ENCODE peak calls at places on chromosomes 4 and X, in five cellular contexts. N, O, F, P and W are unnamed samples.

GRCh38 chr4:39083164-39083563 is 21.1 kb downstream of the KLHL5 start:
- DNase-seq in F (peak; percentile 17), N (no peak), P (no peak), O (peak; percentile 68), W (no peak)

GRCh38 chr4:73609688-73610087 is 10.5 kb downstream of the RASSF6 start:
- DNase-seq in F (peak; percentile 28), O (peak; percentile 58), P (no peak), N (no peak), W (no peak)

GRCh38 chrX:48971325-48972213 is at the start of gene KCND1:
- DNase-seq in N (no peak), P (no peak), F (no peak), O (peak; percentile 64), W (no peak)

GRCh38 chr4:83316459-83317170 is 18.0 kb downstream of the HPSE start:
- DNase-seq in P (no peak), F (peak; percentile 66), N (peak; percentile 80), O (no peak), W (no peak)

GRCh38 chr4:182338731-182339130 is 95.5 kb downstream of the TENM3 start:
- DNase-seq in P (no peak), F (no peak), N (no peak), O (peak; percentile 41), W (no peak)

GRCh38 chr4:10321931-10322330 is 135.3 kb downstream of the ZNF518B start:
- DNase-seq in N (no peak), F (no peak), P (no peak), O (no peak), W (no peak)

GRCh38 chrX:154818916-154819770 is 13.9 kb upstream of the MPP1 start:
- DNase-seq in P (no peak), N (no peak), F (no peak), O (no peak), W (no peak)

GRCh38 chr4:118954246-118954645 is 65.6 kb downstream of the SYNPO2 start:
- DNase-seq in P (no peak), F (peak; percentile 47), N (no peak), O (peak; percentile 34), W (no peak)

GRCh38 chr4:105933083-105933482 is 37.8 kb downstream of the NPNT start:
- DNase-seq in P (no peak), F (no peak), O (no peak), N (no peak), W (no peak)

GRCh38 chr4:74157116-74157742 is 689 bp upstream of the MTHFD2L start:
- DNase-seq in N (no peak), F (no peak), O (peak; percentile 48), P (peak; percentile 2), W (no peak)

GRCh38 chr4:48175328-48175727 is 41.3 kb upstream of the TXK start:
- DNase-seq in N (no peak), F (no peak), O (no peak), P (peak; percentile 58), W (no peak)
- H3K4me3 ChIP-seq in N (no peak overlapping the region), F (no peak overlapping the region), O (no peak overlapping the region), P (no peak overlapping the region), W (no peak overlapping the region)

DNA sequence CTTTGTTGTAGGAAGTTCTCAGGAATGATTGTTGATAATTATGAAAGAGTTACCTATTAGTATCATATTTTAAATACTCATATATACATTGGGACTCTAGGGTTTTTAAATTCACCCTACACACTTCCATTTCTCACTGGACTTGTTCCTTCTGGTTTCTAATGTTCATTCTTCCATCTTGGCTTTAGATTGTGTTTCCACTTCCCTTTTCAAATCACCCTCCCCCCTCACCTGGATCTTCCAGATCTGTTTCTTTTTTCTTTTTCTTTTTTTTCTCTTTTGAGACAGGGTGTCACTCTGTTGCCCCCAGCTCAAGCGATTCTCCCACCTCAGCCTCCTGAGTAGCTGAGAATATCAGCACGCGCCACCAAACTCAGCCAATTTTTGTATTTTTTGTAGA is 6.7 kb upstream of the KIT start:
- DNase-seq in P (no peak), N (no peak), O (no peak), F (no peak), W (no peak)
- H3K27ac ChIP-seq in P (no peak overlapping the region), N (no peak overlapping the region), O (no peak overlapping the region), F (no peak overlapping the region), W (no peak overlapping the region)

GRCh38 chr4:7524841-7525240 is 90.1 kb upstream of the PSAPL1 start:
- DNase-seq in O (no peak), F (no peak), P (no peak), N (no peak), W (no peak)

GRCh38 chr4:7524064-7524682 is 89.4 kb upstream of the PSAPL1 start:
- DNase-seq in P (no peak), N (no peak), F (no peak), O (no peak), W (no peak)

GRCh38 chr4:7529368-7529923 is 94.7 kb upstream of the PSAPL1 start:
- DNase-seq in O (no peak), P (no peak), N (no peak), F (no peak), W (no peak)

GRCh38 chr4:7526491-7526890 is 91.8 kb upstream of the PSAPL1 start:
- DNase-seq in N (no peak), O (no peak), F (no peak), P (no peak), W (no peak)

DNA sequence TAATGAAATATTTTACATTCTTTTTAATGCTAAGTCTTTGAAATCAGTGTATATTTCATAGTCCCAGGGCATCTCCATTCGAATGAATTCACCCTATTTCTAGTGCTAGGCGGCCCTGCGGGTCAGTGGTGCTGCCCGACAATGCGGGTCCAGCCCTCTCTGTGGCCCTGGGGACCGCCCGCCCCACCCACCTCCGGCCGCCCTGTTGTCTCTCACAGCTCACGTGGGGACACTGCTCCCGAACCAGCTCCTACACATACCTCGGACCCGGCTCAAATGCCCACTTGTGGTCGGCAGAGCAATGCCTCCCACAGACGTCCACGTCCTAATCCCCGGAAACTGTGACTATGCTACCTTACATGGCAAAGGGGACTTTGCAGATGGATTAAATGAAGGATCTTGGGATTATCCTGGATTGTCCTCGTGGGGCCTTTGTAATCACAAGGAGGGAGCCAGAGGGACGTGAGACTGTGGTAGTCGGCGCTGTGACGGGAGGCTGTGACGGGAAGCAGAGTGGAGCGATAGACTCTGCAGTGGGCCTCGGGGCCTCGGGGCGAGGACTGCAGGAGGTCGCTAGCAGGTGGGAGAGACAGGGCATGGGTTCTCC is 92.3 kb upstream of the PSAPL1 start:
- DNase-seq in N (no peak), P (no peak), O (no peak), F (no peak), W (no peak)
- H3K4me3 ChIP-seq in N (no peak overlapping the region), P (no peak overlapping the region), O (no peak overlapping the region), F (no peak overlapping the region), W (no peak overlapping the region)

GRCh38 chr4:6268650-6269399 is 825 bp upstream of the WFS1 start:
- DNase-seq in O (no peak), P (no peak), F (no peak), N (peak; percentile 75), W (peak; percentile 39)

GRCh38 chr4:6270691-6271121 is 1.1 kb downstream of the WFS1 start:
- DNase-seq in N (peak; percentile 77), O (no peak), P (no peak), F (peak; percentile 22), W (no peak)

GRCh38 chr4:6271206-6271605 is 1.6 kb downstream of the WFS1 start:
- DNase-seq in F (no peak), O (no peak), P (no peak), N (peak; percentile 70), W (no peak)

GRCh38 chr4:6269400-6269650 is 325 bp upstream of the WFS1 start:
- DNase-seq in O (no peak), N (no peak), F (no peak), P (no peak), W (no peak)

DNA sequence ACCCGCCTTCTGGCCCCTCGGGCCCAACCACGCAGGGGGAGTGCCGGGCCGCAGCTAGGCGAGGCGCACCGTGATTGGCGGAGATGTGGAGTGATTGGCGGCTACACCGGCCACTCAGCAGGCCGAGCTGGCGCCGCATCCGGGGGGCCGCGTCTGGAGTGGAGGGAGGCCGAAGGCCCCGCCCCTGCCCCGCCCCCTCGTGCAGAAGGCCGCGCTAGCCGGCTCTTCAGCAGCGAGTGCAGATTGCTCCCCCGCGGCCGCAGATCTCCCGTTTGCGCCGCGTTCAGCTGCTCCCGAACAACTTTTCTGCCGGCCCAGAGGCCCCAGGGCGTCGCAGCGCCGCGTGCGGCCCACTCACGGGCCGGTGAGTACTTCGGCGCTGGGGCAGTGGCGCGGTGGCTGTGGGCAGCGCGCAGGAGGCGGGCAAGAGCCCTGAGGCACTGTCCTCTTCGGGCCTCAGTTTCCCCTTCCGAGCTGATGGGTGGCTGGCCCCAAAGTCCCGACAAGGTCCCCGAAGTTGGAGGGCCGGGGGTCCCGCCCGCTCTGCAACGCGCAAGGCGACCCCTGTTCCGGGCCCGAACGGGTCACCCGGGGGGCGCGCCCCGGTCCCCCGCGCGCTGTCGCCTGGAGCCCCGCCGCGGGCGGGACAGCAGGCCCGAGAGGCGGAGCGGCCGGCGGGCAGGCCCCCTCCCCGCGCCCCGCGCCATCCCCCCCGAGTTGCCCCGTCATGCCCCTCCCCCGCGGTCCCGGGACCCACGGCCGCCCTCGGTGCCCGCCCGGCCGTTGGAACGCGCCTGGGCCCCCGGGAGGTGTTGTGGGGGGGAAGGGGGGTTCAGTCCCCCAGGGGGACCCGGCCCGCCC is at the start of gene WFS1:
- DNase-seq in P (peak; percentile 95), F (peak; percentile 96), O (peak; percentile 96), N (peak; percentile 98), W (peak; percentile 95)
- H3K27ac ChIP-seq in P (no peak within 1 kb of the TSS), F (no peak within 1 kb of the TSS), O (peak within 1 kb of the TSS; percentile 62), N (peak within 1 kb of the TSS; percentile 82), W (peak within 1 kb of the TSS; percentile 49)

GRCh38 chr4:51855751-51856150 is 12.8 kb downstream of the DCUN1D4 start:
- DNase-seq in P (no peak), O (no peak), F (no peak), N (no peak), W (no peak)
- H3K4me3 ChIP-seq in P (no peak overlapping the region), O (no peak overlapping the region), F (no peak overlapping the region), N (no peak overlapping the region), W (no peak overlapping the region)

GRCh38 chrX:18789916-18790315 is 82.5 kb downstream of the PPEF1 start:
- DNase-seq in F (no peak), O (no peak), P (no peak), N (no peak), W (no peak)

GRCh38 chrX:18793601-18794089 is 86.2 kb downstream of the PPEF1 start:
- DNase-seq in F (peak; percentile 43), P (no peak), O (no peak), N (no peak), W (no peak)

GRCh38 chrX:18792828-18793227 is 85.4 kb downstream of the PPEF1 start:
- DNase-seq in O (no peak), F (no peak), N (no peak), P (no peak), W (no peak)
- H3K27ac ChIP-seq in O (no peak overlapping the region), F (no peak overlapping the region), N (no peak overlapping the region), P (no peak overlapping the region), W (no peak overlapping the region)

GRCh38 chr4:184812181-184812542 is 13.6 kb downstream of the ACSL1 start:
- DNase-seq in P (no peak), O (no peak), F (no peak), N (no peak), W (no peak)
- H3K4me3 ChIP-seq in P (no peak overlapping the region), O (no peak overlapping the region), F (no peak overlapping the region), N (no peak overlapping the region), W (no peak overlapping the region)

GRCh38 chr4:147463065-147463464 is 17.8 kb upstream of the EDNRA start:
- DNase-seq in O (no peak), P (no peak), N (no peak), F (no peak), W (no peak)
- H3K27ac ChIP-seq in O (no peak overlapping the region), P (no peak overlapping the region), N (no peak overlapping the region), F (no peak overlapping the region), W (no peak overlapping the region)

GRCh38 chr4:2363951-2364653 is 54.3 kb downstream of the ZFYVE28 start:
- DNase-seq in F (no peak), O (no peak), P (no peak), N (no peak), W (no peak)
- H3K4me3 ChIP-seq in F (peak overlapping the region; percentile 65), O (peak overlapping the region; percentile 54), P (no peak overlapping the region), N (peak overlapping the region; percentile 40), W (peak overlapping the region; percentile 6)